ENCODE peak calls at places on chromosome 20, in ten cellular contexts. One of them, this sample, is unnamed.

GRCh38 chr20:62349537-62350097 is 17.5 kb downstream of the LAMA5 start:
- DNase-seq in HepG2: no peak
- DNase-seq in HFFc6: no peak
- DNase-seq in lower lobe of right lung: no peak
- DNase-seq in HCT116: no peak
- DNase-seq in astrocyte of the spinal cord: no peak
- DNase-seq in psoas muscle: no peak
- DNase-seq in vagina: no peak
- DNase-seq in neural crest cell: no peak
- DNase-seq in Calu3: no peak
- DNase-seq in this sample: peak

GRCh38 chr20:4516851-4517250 is 204.9 kb upstream of the PRND start:
- DNase-seq in neural crest cell: no peak
- DNase-seq in HFFc6: no peak
- DNase-seq in astrocyte of the spinal cord: no peak
- DNase-seq in HCT116: no peak
- DNase-seq in psoas muscle: no peak
- DNase-seq in lower lobe of right lung: no peak
- DNase-seq in vagina: no peak
- DNase-seq in HepG2: no peak
- DNase-seq in Calu3: no peak
- DNase-seq in this sample: no peak

GRCh38 chr20:36061754-36062153 is 92.8 kb upstream of the EPB41L1 start:
- DNase-seq in lower lobe of right lung: no peak
- DNase-seq in Calu3: no peak
- DNase-seq in HepG2: no peak
- DNase-seq in HFFc6: no peak
- DNase-seq in astrocyte of the spinal cord: no peak
- DNase-seq in psoas muscle: peak
- DNase-seq in vagina: no peak
- DNase-seq in neural crest cell: no peak
- DNase-seq in HCT116: no peak
- DNase-seq in this sample: no peak

GRCh38 chr20:58011106-58011946 is 217.1 kb downstream of the ANKRD60 start:
- DNase-seq in vagina: no peak
- DNase-seq in psoas muscle: no peak
- DNase-seq in HepG2: no peak
- DNase-seq in lower lobe of right lung: peak
- DNase-seq in astrocyte of the spinal cord: no peak
- DNase-seq in neural crest cell: no peak
- DNase-seq in HFFc6: no peak
- DNase-seq in Calu3: no peak
- DNase-seq in HCT116: no peak
- DNase-seq in this sample: no peak

GRCh38 chr20:2701671-2702081 is 9.1 kb downstream of the EBF4 start:
- DNase-seq in astrocyte of the spinal cord: no peak
- DNase-seq in psoas muscle: no peak
- DNase-seq in neural crest cell: no peak
- DNase-seq in vagina: no peak
- DNase-seq in HepG2: no peak
- DNase-seq in HCT116: no peak
- DNase-seq in lower lobe of right lung: no peak
- DNase-seq in Calu3: no peak
- DNase-seq in HFFc6: no peak
- DNase-seq in this sample: no peak

GRCh38 chr20:18213002-18213401 is 75.3 kb upstream of the ZNF133 start:
- DNase-seq in vagina: no peak
- DNase-seq in psoas muscle: no peak
- DNase-seq in neural crest cell: no peak
- DNase-seq in HCT116: no peak
- DNase-seq in HepG2: no peak
- DNase-seq in Calu3: no peak
- DNase-seq in lower lobe of right lung: no peak
- DNase-seq in astrocyte of the spinal cord: no peak
- DNase-seq in HFFc6: no peak
- DNase-seq in this sample: no peak

GRCh38 chr20:50380697-50381040 is 129.5 kb upstream of the PTPN1 start:
- DNase-seq in astrocyte of the spinal cord: peak
- DNase-seq in lower lobe of right lung: no peak
- DNase-seq in HepG2: peak
- DNase-seq in neural crest cell: no peak
- DNase-seq in psoas muscle: no peak
- DNase-seq in vagina: no peak
- DNase-seq in Calu3: peak
- DNase-seq in HCT116: no peak
- DNase-seq in HFFc6: peak
- DNase-seq in this sample: no peak

GRCh38 chr20:35257175-35257909 is 20.6 kb downstream of the MMP24OS start:
- DNase-seq in Calu3: no peak
- DNase-seq in astrocyte of the spinal cord: peak
- DNase-seq in HCT116: no peak
- DNase-seq in lower lobe of right lung: no peak
- DNase-seq in vagina: no peak
- DNase-seq in neural crest cell: no peak
- DNase-seq in HepG2: no peak
- DNase-seq in HFFc6: no peak
- DNase-seq in psoas muscle: no peak
- DNase-seq in this sample: no peak

GRCh38 chr20:38883081-38883980 is 42.9 kb upstream of the FAM83D start:
- DNase-seq in Calu3: no peak
- DNase-seq in neural crest cell: no peak
- DNase-seq in HFFc6: peak
- DNase-seq in vagina: no peak
- DNase-seq in psoas muscle: no peak
- DNase-seq in HepG2: no peak
- DNase-seq in HCT116: no peak
- DNase-seq in astrocyte of the spinal cord: no peak
- DNase-seq in lower lobe of right lung: no peak
- DNase-seq in this sample: peak

GRCh38 chr20:51526105-51526470 is 16.4 kb downstream of the NFATC2 start:
- DNase-seq in psoas muscle: no peak
- DNase-seq in HFFc6: no peak
- DNase-seq in HepG2: no peak
- DNase-seq in vagina: no peak
- DNase-seq in neural crest cell: no peak
- DNase-seq in astrocyte of the spinal cord: no peak
- DNase-seq in lower lobe of right lung: no peak
- DNase-seq in Calu3: no peak
- DNase-seq in HCT116: no peak
- DNase-seq in this sample: no peak

GRCh38 chr20:31652917-31653385 is 15.2 kb downstream of the COX4I2 start:
- DNase-seq in HepG2: no peak
- DNase-seq in HCT116: no peak
- DNase-seq in neural crest cell: no peak
- DNase-seq in HFFc6: peak
- DNase-seq in lower lobe of right lung: no peak
- DNase-seq in psoas muscle: no peak
- DNase-seq in vagina: no peak
- DNase-seq in astrocyte of the spinal cord: no peak
- DNase-seq in Calu3: no peak
- DNase-seq in this sample: no peak

GRCh38 chr20:37407573-37408002 is 61.6 kb downstream of the SRC start:
- DNase-seq in HFFc6: peak
- DNase-seq in Calu3: no peak
- DNase-seq in HCT116: no peak
- DNase-seq in neural crest cell: no peak
- DNase-seq in lower lobe of right lung: no peak
- DNase-seq in psoas muscle: peak
- DNase-seq in vagina: no peak
- DNase-seq in astrocyte of the spinal cord: no peak
- DNase-seq in HepG2: peak
- DNase-seq in this sample: no peak

DNA sequence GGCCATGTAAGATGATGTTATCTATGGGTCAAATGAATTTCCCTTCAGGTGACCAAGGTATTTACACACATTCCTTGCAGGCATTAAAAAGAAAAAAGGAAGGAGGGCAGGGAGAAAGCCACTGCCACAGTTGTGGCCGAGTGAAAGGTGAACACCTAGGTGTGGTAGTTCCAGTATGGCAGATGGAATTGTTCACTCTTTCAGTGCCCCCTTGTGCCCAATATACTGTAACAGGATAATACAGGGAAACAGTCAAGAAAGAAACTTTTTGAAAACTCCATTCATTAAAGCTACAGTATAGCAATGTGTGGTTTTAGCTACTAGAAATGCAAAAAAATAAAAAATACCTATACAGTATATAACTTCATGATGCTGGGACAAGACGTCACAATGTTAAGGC is 52.1 kb downstream of the BMP2 start:
- DNase-seq in Calu3: peak
- DNase-seq in vagina: no peak
- DNase-seq in astrocyte of the spinal cord: no peak
- DNase-seq in lower lobe of right lung: no peak
- DNase-seq in HCT116: no peak
- DNase-seq in neural crest cell: no peak
- DNase-seq in psoas muscle: no peak
- DNase-seq in HFFc6: no peak
- DNase-seq in HepG2: peak
- DNase-seq in this sample: no peak
- TF ChIP-seq CTCF in Calu3: no peak
- TF ChIP-seq CTCF in vagina: no peak
- TF ChIP-seq CTCF in astrocyte of the spinal cord: peak
- TF ChIP-seq CTCF in lower lobe of right lung: peak
- TF ChIP-seq CTCF in HCT116: no peak
- TF ChIP-seq CTCF in neural crest cell: no peak
- TF ChIP-seq CTCF in psoas muscle: no peak
- TF ChIP-seq CTCF in HFFc6: no peak
- TF ChIP-seq CTCF in HepG2: peak
- TF ChIP-seq CTCF in this sample: no peak

GRCh38 chr20:33165416-33166055 is 2.4 kb upstream of the BPIFA2 start:
- DNase-seq in HCT116: no peak
- DNase-seq in Calu3: no peak
- DNase-seq in HFFc6: no peak
- DNase-seq in lower lobe of right lung: no peak
- DNase-seq in neural crest cell: no peak
- DNase-seq in astrocyte of the spinal cord: no peak
- DNase-seq in psoas muscle: no peak
- DNase-seq in HepG2: no peak
- DNase-seq in vagina: no peak
- DNase-seq in this sample: no peak

GRCh38 chr20:33166533-33167113 is 1.3 kb upstream of the BPIFA2 start:
- DNase-seq in vagina: no peak
- DNase-seq in psoas muscle: no peak
- DNase-seq in lower lobe of right lung: no peak
- DNase-seq in neural crest cell: no peak
- DNase-seq in HFFc6: no peak
- DNase-seq in Calu3: no peak
- DNase-seq in astrocyte of the spinal cord: no peak
- DNase-seq in HCT116: no peak
- DNase-seq in HepG2: no peak
- DNase-seq in this sample: no peak

GRCh38 chr20:33172781-33173180 is 4.8 kb downstream of the BPIFA2 start:
- DNase-seq in psoas muscle: no peak
- DNase-seq in HFFc6: no peak
- DNase-seq in lower lobe of right lung: no peak
- DNase-seq in astrocyte of the spinal cord: no peak
- DNase-seq in neural crest cell: no peak
- DNase-seq in HCT116: no peak
- DNase-seq in Calu3: no peak
- DNase-seq in vagina: no peak
- DNase-seq in HepG2: no peak
- DNase-seq in this sample: no peak

GRCh38 chr20:33167859-33168258 is at the start of gene BPIFA2:
- DNase-seq in HCT116: no peak
- DNase-seq in lower lobe of right lung: no peak
- DNase-seq in Calu3: no peak
- DNase-seq in vagina: no peak
- DNase-seq in astrocyte of the spinal cord: no peak
- DNase-seq in neural crest cell: no peak
- DNase-seq in HepG2: no peak
- DNase-seq in psoas muscle: no peak
- DNase-seq in HFFc6: no peak
- DNase-seq in this sample: no peak

GRCh38 chr20:33169176-33169794 is 1.3 kb downstream of the BPIFA2 start:
- DNase-seq in HepG2: peak
- DNase-seq in Calu3: peak
- DNase-seq in HFFc6: no peak
- DNase-seq in astrocyte of the spinal cord: no peak
- DNase-seq in neural crest cell: peak
- DNase-seq in HCT116: no peak
- DNase-seq in psoas muscle: no peak
- DNase-seq in vagina: no peak
- DNase-seq in lower lobe of right lung: no peak
- DNase-seq in this sample: no peak
- TF ChIP-seq CTCF in HepG2: peak
- TF ChIP-seq CTCF in Calu3: peak
- TF ChIP-seq CTCF in HFFc6: peak
- TF ChIP-seq CTCF in astrocyte of the spinal cord: peak
- TF ChIP-seq CTCF in neural crest cell: peak
- TF ChIP-seq CTCF in HCT116: no peak
- TF ChIP-seq CTCF in psoas muscle: peak
- TF ChIP-seq CTCF in vagina: no peak
- TF ChIP-seq CTCF in lower lobe of right lung: peak
- TF ChIP-seq CTCF in this sample: peak

DNA sequence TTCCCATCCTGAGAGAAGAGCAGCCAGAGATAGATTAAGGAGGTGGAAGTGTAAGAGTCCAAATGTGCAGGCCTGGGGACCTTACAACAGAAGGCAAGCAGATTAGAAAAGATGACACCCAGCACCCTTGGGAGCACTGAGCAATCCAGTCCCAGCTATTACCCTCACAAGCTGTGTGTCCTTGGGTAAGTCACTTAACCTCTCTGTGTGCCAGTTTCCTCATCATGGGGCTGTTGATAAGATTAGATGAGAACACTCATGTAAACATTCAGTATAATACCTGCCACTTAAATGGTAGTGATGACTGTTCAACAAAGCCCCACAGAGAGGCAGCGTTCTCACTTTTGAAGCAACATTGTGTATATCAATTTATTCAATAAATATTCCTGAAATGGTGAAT is 114.8 kb upstream of the CST7 start:
- DNase-seq in astrocyte of the spinal cord: no peak
- DNase-seq in Calu3: no peak
- DNase-seq in neural crest cell: no peak
- DNase-seq in lower lobe of right lung: no peak
- DNase-seq in HFFc6: no peak
- DNase-seq in vagina: peak
- DNase-seq in HCT116: no peak
- DNase-seq in psoas muscle: no peak
- DNase-seq in HepG2: no peak
- DNase-seq in this sample: no peak
- TF ChIP-seq CTCF in astrocyte of the spinal cord: no peak
- TF ChIP-seq CTCF in Calu3: no peak
- TF ChIP-seq CTCF in neural crest cell: no peak
- TF ChIP-seq CTCF in lower lobe of right lung: no peak
- TF ChIP-seq CTCF in HFFc6: peak
- TF ChIP-seq CTCF in vagina: no peak
- TF ChIP-seq CTCF in HCT116: no peak
- TF ChIP-seq CTCF in psoas muscle: no peak
- TF ChIP-seq CTCF in HepG2: no peak
- TF ChIP-seq CTCF in this sample: no peak

DNA sequence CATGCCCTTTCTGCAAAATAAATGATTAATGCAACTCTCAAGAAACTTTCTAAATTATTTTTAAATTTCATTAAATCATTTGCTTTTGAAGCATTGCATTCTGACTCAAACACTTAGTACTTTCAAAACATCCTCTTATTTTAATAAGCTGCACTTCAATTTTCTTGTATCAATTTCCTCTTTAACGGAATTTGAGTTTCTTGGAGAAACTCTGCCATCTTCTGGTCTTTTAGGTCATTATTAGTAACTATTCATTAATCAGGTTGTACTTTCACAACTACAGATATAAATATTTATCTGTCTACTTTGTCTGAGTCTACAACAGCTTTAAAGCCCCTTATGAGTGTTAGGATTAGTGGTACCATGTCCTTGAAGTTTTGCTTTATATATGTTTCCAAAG is 30.2 kb downstream of the TMX4 start:
- DNase-seq in HCT116: no peak
- DNase-seq in psoas muscle: no peak
- DNase-seq in astrocyte of the spinal cord: no peak
- DNase-seq in HepG2: no peak
- DNase-seq in lower lobe of right lung: no peak
- DNase-seq in neural crest cell: no peak
- DNase-seq in vagina: no peak
- DNase-seq in Calu3: no peak
- DNase-seq in HFFc6: no peak
- DNase-seq in this sample: no peak
- TF ChIP-seq CTCF in HCT116: peak
- TF ChIP-seq CTCF in psoas muscle: no peak
- TF ChIP-seq CTCF in astrocyte of the spinal cord: no peak
- TF ChIP-seq CTCF in HepG2: peak
- TF ChIP-seq CTCF in lower lobe of right lung: no peak
- TF ChIP-seq CTCF in neural crest cell: no peak
- TF ChIP-seq CTCF in vagina: no peak
- TF ChIP-seq CTCF in Calu3: no peak
- TF ChIP-seq CTCF in HFFc6: peak
- TF ChIP-seq CTCF in this sample: no peak

This sample was measured in glutamatergic neuron.